ENCODE peak calls at places on chromosomes 12 and 14, in four cellular contexts. U is pancreas; S is activated naive CD8-positive, alpha-beta T cell treated with anti-CD3 and anti-CD28 coated beads, Interleukin-2, amount 50 U/mL, for 24 hours; C is gastrocnemius medialis. O is an unnamed sample.

GRCh38 chr14:72816287-72816686 is 77.6 kb downstream of the DPF3 start:
- ATAC-seq in U (no peak), C (no peak), S (peak; percentile 47), O (no peak)

GRCh38 chr12:64532734-64533351 is 77.5 kb upstream of the RASSF3 start:
- ATAC-seq in U (no peak), C (no peak), S (no peak), O (no peak)

GRCh38 chr14:36646664-36647416 is 14.8 kb upstream of the PAX9 start:
- ATAC-seq in C (no peak), S (no peak), U (peak; percentile 85), O (peak; percentile 53)

GRCh38 chr12:94832780-94833760 is 170.4 kb downstream of the NDUFA12 start:
- ATAC-seq in C (peak; percentile 26), S (no peak), U (peak; percentile 57), O (peak; percentile 40)

GRCh38 chr12:56315256-56315625 is 547 bp downstream of the CNPY2 start:
- ATAC-seq in U (no peak), S (no peak), C (no peak), O (no peak)

GRCh38 chr14:59215353-59215752 is 26.9 kb downstream of the DAAM1 start:
- ATAC-seq in C (peak; percentile 96), U (peak; percentile 97), S (no peak), O (peak; percentile 93)

GRCh38 chr12:45166056-45166455 is 49.8 kb upstream of the ANO6 start:
- ATAC-seq in C (peak; percentile 66), U (no peak), S (no peak), O (no peak)

GRCh38 chr12:76117751-76118150 is 33.3 kb upstream of the NAP1L1 start:
- ATAC-seq in C (no peak), S (no peak), U (no peak), O (no peak)

GRCh38 chr12:18899678-18900317 is 161.9 kb downstream of the CAPZA3 start:
- ATAC-seq in S (no peak), C (no peak), U (no peak), O (no peak)

GRCh38 chr12:44827832-44828438 is 48.2 kb downstream of the NELL2 start:
- ATAC-seq in S (peak; percentile 92), U (no peak), C (no peak), O (no peak)

GRCh38 chr12:117045998-117046374 is 53.2 kb downstream of the TESC start:
- ATAC-seq in C (no peak), U (no peak), S (no peak), O (no peak)

GRCh38 chr14:93410021-93410420 is 20.7 kb upstream of the UNC79 start:
- ATAC-seq in U (no peak), S (no peak), C (no peak), O (no peak)

GRCh38 chr12:45687081-45688015 is 42.2 kb upstream of the ARID2 start:
- ATAC-seq in S (peak; percentile 66), C (no peak), U (no peak), O (no peak)

GRCh38 chr12:30877110-30877875 is 49.3 kb upstream of the TSPAN11 start:
- ATAC-seq in S (no peak), C (no peak), U (no peak), O (no peak)

GRCh38 chr12:106954462-106955376 is 988 bp upstream of the TMEM263 start:
- ATAC-seq in S (peak; percentile 18), U (peak; percentile 7), C (peak; percentile 10), O (no peak)

GRCh38 chr12:2803635-2804380 is 8.7 kb upstream of the ITFG2 start:
- ATAC-seq in U (no peak), S (no peak), C (no peak), O (no peak)

GRCh38 chr14:25042362-25043299 is 7.3 kb downstream of the STXBP6 start:
- ATAC-seq in U (peak; percentile 64), S (no peak), C (no peak), O (no peak)

GRCh38 chr12:41605528-41606295 is 417.6 kb downstream of the PDZRN4 start:
- ATAC-seq in S (no peak), C (no peak), U (no peak), O (no peak)

GRCh38 chr12:104935892-104936291 is 22.2 kb downstream of the SLC41A2 start:
- ATAC-seq in C (no peak), S (no peak), U (no peak), O (no peak)

GRCh38 chr12:50400104-50400637 is 514 bp upstream of the LARP4 start:
- ATAC-seq in C (no peak), U (peak; percentile 1), S (no peak), O (no peak)

GRCh38 chr14:92613008-92613658 is 99.6 kb downstream of the RIN3 start:
- ATAC-seq in S (no peak), C (no peak), U (peak; percentile 23), O (no peak)

GRCh38 chr14:99128185-99128584 is 143.8 kb downstream of the BCL11B start:
- ATAC-seq in S (no peak), U (no peak), C (no peak), O (no peak)

GRCh38 chr12:102970780-102971179 is 13.3 kb downstream of the ASCL1 start:
- ATAC-seq in S (no peak), C (no peak), U (no peak), O (no peak)

GRCh38 chr12:10540776-10541205 is 35.1 kb downstream of the EIF2S3B start:
- ATAC-seq in S (peak; percentile 97), C (no peak), U (no peak), O (no peak)

GRCh38 chr12:2082321-2082720 is 29.5 kb downstream of the CACNA1C start:
- ATAC-seq in C (no peak), S (no peak), U (peak; percentile 31), O (no peak)

GRCh38 chr12:54000105-54000773 is at the start of gene HOXC9:
- ATAC-seq in S (no peak), C (peak; percentile 3), U (peak; percentile 43), O (no peak)

GRCh38 chr12:659090-659683 is 4.1 kb downstream of the NINJ2 start:
- ATAC-seq in C (no peak), S (no peak), U (no peak), O (no peak)

GRCh38 chr12:685388-685787 is 22.1 kb upstream of the NINJ2 start:
- ATAC-seq in S (peak; percentile 95), U (peak; percentile 27), C (no peak), O (no peak)

GRCh38 chr14:65102441-65103149 is at the start of gene MAX:
- ATAC-seq in C (peak; percentile 88), U (peak; percentile 91), S (peak; percentile 98), O (peak; percentile 98)

GRCh38 chr12:26520869-26521268 is 312.1 kb downstream of the ITPR2 start:
- ATAC-seq in U (no peak), C (no peak), S (no peak), O (no peak)

GRCh38 chr12:2076196-2076570 is 23.4 kb downstream of the CACNA1C start:
- ATAC-seq in U (peak; percentile 24), C (no peak), S (no peak), O (no peak)

GRCh38 chr12:128840862-128841468 is 12.3 kb upstream of the GLT1D1 start:
- ATAC-seq in U (peak; percentile 58), S (no peak), C (no peak), O (no peak)

GRCh38 chr12:116694653-116695463 is 43.0 kb downstream of the SPRING1 start:
- ATAC-seq in S (no peak), U (no peak), C (no peak), O (no peak)

GRCh38 chr14:23061995-23062394 is 4.7 kb upstream of the CDH24 start:
- ATAC-seq in C (no peak), S (no peak), U (peak; percentile 47), O (peak; percentile 68)

GRCh38 chr12:124577986-124578385 is 10.6 kb upstream of the NCOR2 start:
- ATAC-seq in U (no peak), S (no peak), C (no peak), O (no peak)

O was measured in gastroesophageal sphincter.